ENCODE peak calls at places on chromosomes 3 and 15, in five cellular contexts. Z is anterior cingulate cortex, I is AG09309, S is stomach, Q is prostate gland. G is an unnamed sample.

GRCh38 chr3:47778746-47779145 is 2.9 kb downstream of the SMARCC1 start:
- DNase-seq in Z (no peak), I (no peak), S (no peak), Q (no peak), G (no peak)

GRCh38 chr3:72381584-72381983 is 466.7 kb downstream of the SHQ1 start:
- DNase-seq in Z (no peak), I (no peak), S (no peak), Q (no peak), G (no peak)

GRCh38 chr3:147419062-147419701 is 10.0 kb downstream of the ZIC1 start:
- DNase-seq in Z (peak), I (no peak), S (no peak), Q (no peak), G (peak)

GRCh38 chr15:29570931-29571727 is 251.1 kb downstream of the TJP1 start:
- DNase-seq in Z (no peak), I (no peak), S (no peak), Q (no peak), G (no peak)

GRCh38 chr3:149009732-149010131 is 18.4 kb downstream of the GYG1 start:
- DNase-seq in Z (no peak), I (no peak), S (no peak), Q (no peak), G (no peak)

GRCh38 chr3:58754074-58754473 is 87.5 kb upstream of the FAM3D start:
- DNase-seq in Z (no peak), I (no peak), S (no peak), Q (no peak), G (no peak)

GRCh38 chr15:95929232-95929846 is 401.2 kb upstream of the NR2F2 start:
- DNase-seq in Z (no peak), I (no peak), S (no peak), Q (no peak), G (no peak)

GRCh38 chr3:98592345-98592935 is 971 bp downstream of the CPOX start:
- DNase-seq in Z (no peak), I (no peak), S (no peak), Q (no peak), G (no peak)

GRCh38 chr15:55649058-55649423 is 60.9 kb upstream of the PYGO1 start:
- DNase-seq in Z (no peak), I (peak), S (no peak), Q (no peak), G (no peak)

GRCh38 chr3:123651449-123652345 is 66.8 kb upstream of the HACD2 start:
- DNase-seq in Z (no peak), I (no peak), S (no peak), Q (no peak), G (no peak)

GRCh38 chr3:65938676-65939075 is 100.0 kb downstream of the MAGI1 start:
- DNase-seq in Z (no peak), I (no peak), S (no peak), Q (no peak), G (no peak)

GRCh38 chr3:12894629-12895028 is 53.3 kb upstream of the RPL32 start:
- DNase-seq in Z (no peak), I (no peak), S (no peak), Q (no peak), G (no peak)

GRCh38 chr15:53416219-53416940 is 343.1 kb downstream of the WDR72 start:
- DNase-seq in Z (no peak), I (no peak), S (no peak), Q (no peak), G (no peak)

GRCh38 chr3:38404286-38404685 is 49.4 kb upstream of the ACVR2B start:
- DNase-seq in Z (no peak), I (peak), S (no peak), Q (no peak), G (no peak)

G was measured in dorsolateral prefrontal cortex.